ENCODE peak calls at places on chromosomes 11 and 22, in five cellular contexts. G is HCT116, M is GM04504, C is substantia nigra, Q is spleen. J is an unnamed sample.

GRCh38 chr11:114559425-114560310 is at the start of gene NXPE1:
- DNase-seq in G (no peak), M (no peak), C (no peak), Q (no peak), J (no peak)

GRCh38 chr22:37486224-37486845 is at the start of gene MFNG:
- DNase-seq in G (no peak), M (no peak), C (peak; percentile 24), Q (peak; percentile 96), J (peak; percentile 69)

GRCh38 chr22:19825016-19825339 is 29.7 kb downstream of the GNB1L start:
- DNase-seq in G (no peak), M (no peak), C (no peak), Q (no peak), J (no peak)

GRCh38 chr11:116420770-116421528 is 351.8 kb downstream of the BUD13 start:
- DNase-seq in G (peak; percentile 10), M (no peak), C (no peak), Q (no peak), J (no peak)

GRCh38 chr11:1877211-1878133 is 14.2 kb downstream of the PRR33 start:
- DNase-seq in G (no peak), M (no peak), C (no peak), Q (peak; percentile 79), J (no peak)

GRCh38 chr11:911031-911889 is 650 bp upstream of the CHID1 start:
- DNase-seq in G (no peak), M (no peak), C (no peak), Q (peak; percentile 76), J (peak; percentile 69)

GRCh38 chr22:49720279-49720959 is 107.3 kb downstream of the BRD1 start:
- DNase-seq in G (no peak), M (no peak), C (no peak), Q (no peak), J (no peak)

GRCh38 chr11:91220476-91221202 is 997.8 kb upstream of the CHORDC1 start:
- DNase-seq in G (no peak), M (no peak), C (no peak), Q (no peak), J (peak; percentile 34)

GRCh38 chr22:49979587-49980264 is 19.2 kb downstream of the PIM3 start:
- DNase-seq in G (no peak), M (no peak), C (no peak), Q (no peak), J (peak; percentile 54)